ENCODE peak calls at places on chromosomes 1 and 21, in eight cellular contexts. Y, T, L, C, D, G, I and N are unnamed samples.

GRCh38 chr1:103363008-103363365 is 162.5 kb upstream of the RNPC3 start:
- DNase-seq in Y (no peak), T (no peak), L (no peak), C (no peak), D (no peak), G (no peak), I (no peak), N (no peak)

GRCh38 chr1:119674110-119674509 is 26.0 kb upstream of the ZNF697 start:
- DNase-seq in Y (peak), T (no peak), L (no peak), C (no peak), D (no peak), G (no peak), I (peak), N (peak)

GRCh38 chr1:12344611-12345299 is 114.9 kb downstream of the VPS13D start:
- DNase-seq in Y (no peak), T (no peak), L (peak), C (no peak), D (peak), G (peak), I (no peak), N (no peak)

GRCh38 chr1:43612406-43612805 is 37.5 kb upstream of the KDM4A start:
- DNase-seq in Y (no peak), T (no peak), L (no peak), C (no peak), D (no peak), G (no peak), I (no peak), N (no peak)

GRCh38 chr1:53280486-53280885 is 42.2 kb upstream of the MAGOH start:
- DNase-seq in Y (no peak), T (no peak), L (no peak), C (no peak), D (no peak), G (no peak), I (no peak), N (no peak)

GRCh38 chr1:55646181-55646580 is 431.0 kb upstream of the USP24 start:
- DNase-seq in Y (no peak), T (no peak), L (no peak), C (no peak), D (no peak), G (no peak), I (no peak), N (no peak)

GRCh38 chr1:89312572-89312971 is 39.9 kb upstream of the GBP5 start:
- DNase-seq in Y (no peak), T (no peak), L (no peak), C (no peak), D (no peak), G (no peak), I (no peak), N (no peak)

GRCh38 chr21:42703173-42703908 is 49.9 kb downstream of the PDE9A start:
- DNase-seq in Y (no peak), T (no peak), L (no peak), C (no peak), D (no peak), G (no peak), I (no peak), N (no peak)

GRCh38 chr1:192809286-192810252 is 730 bp downstream of the RGS2 start:
- DNase-seq in Y (peak), T (peak), L (peak), C (peak), D (peak), G (peak), I (peak), N (peak)

GRCh38 chr21:32335601-32336575 is 37.2 kb downstream of the MRAP start:
- DNase-seq in Y (no peak), T (no peak), L (no peak), C (no peak), D (no peak), G (no peak), I (no peak), N (peak)

GRCh38 chr1:56204206-56204605 is 375.2 kb downstream of the PLPP3 start:
- DNase-seq in Y (no peak), T (no peak), L (no peak), C (no peak), D (no peak), G (no peak), I (no peak), N (no peak)

GRCh38 chr1:2350911-2351655 is 40.3 kb downstream of the MORN1 start:
- DNase-seq in Y (no peak), T (no peak), L (no peak), C (peak), D (no peak), G (no peak), I (no peak), N (no peak)

GRCh38 chr1:27138927-27139326 is 16.0 kb downstream of the SLC9A1 start:
- DNase-seq in Y (no peak), T (no peak), L (no peak), C (no peak), D (no peak), G (no peak), I (no peak), N (no peak)

GRCh38 chr1:45983964-45984363 is 148.5 kb downstream of the PIK3R3 start:
- DNase-seq in Y (no peak), T (no peak), L (no peak), C (no peak), D (no peak), G (no peak), I (no peak), N (no peak)

GRCh38 chr1:20728371-20729154 is 3.9 kb downstream of the SH2D5 start:
- DNase-seq in Y (no peak), T (no peak), L (peak), C (no peak), D (no peak), G (peak), I (no peak), N (no peak)

GRCh38 chr1:31715097-31715872 is 11.5 kb upstream of the COL16A1 start:
- DNase-seq in Y (peak), T (peak), L (peak), C (peak), D (peak), G (peak), I (peak), N (peak)

GRCh38 chr1:24783713-24784112 is 38.5 kb downstream of the CLIC4 start:
- DNase-seq in Y (no peak), T (no peak), L (no peak), C (no peak), D (no peak), G (no peak), I (no peak), N (no peak)

GRCh38 chr21:31732891-31733520 is 1.1 kb upstream of the SCAF4 start:
- DNase-seq in Y (no peak), T (no peak), L (peak), C (no peak), D (peak), G (no peak), I (peak), N (peak)

GRCh38 chr1:178942285-178943218 is 71.7 kb upstream of the ANGPTL1 start:
- DNase-seq in Y (no peak), T (no peak), L (no peak), C (peak), D (no peak), G (peak), I (no peak), N (peak)

GRCh38 chr1:181443231-181443853 is 40.0 kb upstream of the CACNA1E start:
- DNase-seq in Y (no peak), T (no peak), L (no peak), C (no peak), D (no peak), G (no peak), I (no peak), N (no peak)

GRCh38 chr21:46474365-46474764 is 15.7 kb downstream of the DIP2A start:
- DNase-seq in Y (no peak), T (no peak), L (no peak), C (no peak), D (no peak), G (no peak), I (no peak), N (no peak)

GRCh38 chr1:156931974-156932710 is 11.7 kb downstream of the LRRC71 start:
- DNase-seq in Y (no peak), T (no peak), L (no peak), C (no peak), D (no peak), G (no peak), I (no peak), N (no peak)

GRCh38 chr21:43342301-43342881 is 84.5 kb downstream of the SIK1 start:
- DNase-seq in Y (no peak), T (no peak), L (no peak), C (no peak), D (no peak), G (no peak), I (no peak), N (no peak)

GRCh38 chr1:6703016-6703415 is 1.4 kb upstream of the DNAJC11 start:
- DNase-seq in Y (no peak), T (no peak), L (no peak), C (no peak), D (no peak), G (no peak), I (no peak), N (no peak)

GRCh38 chr1:212488436-212489283 is 55.9 kb downstream of the NENF start:
- DNase-seq in Y (no peak), T (peak), L (peak), C (peak), D (peak), G (peak), I (no peak), N (peak)

GRCh38 chr1:234621657-234622335 is 11.8 kb upstream of the IRF2BP2 start:
- DNase-seq in Y (no peak), T (no peak), L (no peak), C (no peak), D (no peak), G (no peak), I (no peak), N (peak)

GRCh38 chr1:35452086-35452485 is 105.1 kb downstream of the KIAA0319L start:
- DNase-seq in Y (peak), T (peak), L (peak), C (peak), D (no peak), G (peak), I (peak), N (peak)

DNA sequence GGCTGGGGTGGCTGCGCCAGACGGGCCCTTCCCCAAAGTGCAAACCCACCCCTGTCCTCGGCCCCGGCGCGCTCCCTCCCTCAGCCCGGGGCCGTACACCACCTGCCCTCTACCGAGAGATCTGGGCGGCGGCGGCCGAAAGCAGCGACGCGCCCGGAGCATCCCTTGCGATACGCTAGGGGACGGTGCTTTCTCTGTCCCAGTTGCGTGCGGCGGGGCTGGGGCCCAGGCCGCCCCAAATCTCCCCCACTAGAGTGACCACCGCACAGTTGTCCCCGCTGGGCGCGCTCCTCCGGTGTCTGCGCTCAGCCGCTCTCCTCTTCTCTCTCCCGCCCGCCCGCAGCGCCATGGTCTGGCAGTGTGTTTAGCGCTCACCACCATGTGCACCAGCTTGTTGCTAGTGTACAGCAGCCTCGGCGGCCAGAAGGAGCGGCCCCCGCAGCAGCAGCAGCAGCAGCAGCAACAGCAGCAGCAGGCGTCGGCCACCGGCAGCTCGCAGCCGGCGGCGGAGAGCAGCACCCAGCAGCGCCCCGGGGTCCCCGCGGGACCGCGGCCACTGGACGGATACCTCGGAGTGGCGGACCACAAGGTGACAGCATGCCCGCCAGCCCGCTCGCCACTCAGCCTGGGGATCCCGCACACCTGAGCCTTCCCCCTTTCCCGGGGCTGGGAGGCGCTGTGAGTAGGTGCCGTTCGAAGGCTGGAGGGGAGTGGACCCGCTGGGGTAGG is 1.0 kb downstream of the ST6GALNAC5 start:
- DNase-seq in Y (peak), T (no peak), L (no peak), C (peak), D (no peak), G (no peak), I (peak), N (peak)
- H3K4me3 ChIP-seq in Y (peak), T (peak), L (peak), C (peak), D (no peak), G (peak), I (peak), N (peak)

GRCh38 chr1:116879478-116880133 is 30.1 kb upstream of the PTGFRN start:
- DNase-seq in Y (no peak), T (no peak), L (no peak), C (no peak), D (no peak), G (no peak), I (no peak), N (no peak)

GRCh38 chr1:116881879-116882520 is 27.7 kb upstream of the PTGFRN start:
- DNase-seq in Y (peak), T (peak), L (peak), C (peak), D (peak), G (peak), I (peak), N (peak)

GRCh38 chr1:116880952-116881351 is 28.8 kb upstream of the PTGFRN start:
- DNase-seq in Y (no peak), T (peak), L (no peak), C (no peak), D (no peak), G (peak), I (no peak), N (no peak)

GRCh38 chr1:116877369-116877768 is 32.3 kb upstream of the PTGFRN start:
- DNase-seq in Y (peak), T (no peak), L (no peak), C (no peak), D (no peak), G (no peak), I (no peak), N (no peak)

GRCh38 chr1:116878804-116879477 is 30.8 kb upstream of the PTGFRN start:
- DNase-seq in Y (peak), T (peak), L (no peak), C (peak), D (no peak), G (no peak), I (peak), N (peak)
- TF ChIP-seq CTCF in Y (no peak), T (no peak), L (no peak), C (no peak), D (no peak), G (no peak), I (no peak), N (no peak)

GRCh38 chr21:44969965-44970755 is 30.3 kb downstream of the SLX9 start:
- DNase-seq in Y (peak), T (no peak), L (no peak), C (no peak), D (no peak), G (no peak), I (no peak), N (no peak)

GRCh38 chr21:44967082-44968047 is 27.5 kb downstream of the SLX9 start:
- DNase-seq in Y (no peak), T (no peak), L (no peak), C (no peak), D (no peak), G (no peak), I (no peak), N (no peak)

GRCh38 chr21:44970766-44971671 is 31.2 kb downstream of the SLX9 start:
- DNase-seq in Y (no peak), T (no peak), L (no peak), C (no peak), D (no peak), G (no peak), I (no peak), N (no peak)

GRCh38 chr21:44971672-44971995 is 31.8 kb downstream of the SLX9 start:
- DNase-seq in Y (no peak), T (no peak), L (no peak), C (no peak), D (no peak), G (no peak), I (no peak), N (no peak)

DNA sequence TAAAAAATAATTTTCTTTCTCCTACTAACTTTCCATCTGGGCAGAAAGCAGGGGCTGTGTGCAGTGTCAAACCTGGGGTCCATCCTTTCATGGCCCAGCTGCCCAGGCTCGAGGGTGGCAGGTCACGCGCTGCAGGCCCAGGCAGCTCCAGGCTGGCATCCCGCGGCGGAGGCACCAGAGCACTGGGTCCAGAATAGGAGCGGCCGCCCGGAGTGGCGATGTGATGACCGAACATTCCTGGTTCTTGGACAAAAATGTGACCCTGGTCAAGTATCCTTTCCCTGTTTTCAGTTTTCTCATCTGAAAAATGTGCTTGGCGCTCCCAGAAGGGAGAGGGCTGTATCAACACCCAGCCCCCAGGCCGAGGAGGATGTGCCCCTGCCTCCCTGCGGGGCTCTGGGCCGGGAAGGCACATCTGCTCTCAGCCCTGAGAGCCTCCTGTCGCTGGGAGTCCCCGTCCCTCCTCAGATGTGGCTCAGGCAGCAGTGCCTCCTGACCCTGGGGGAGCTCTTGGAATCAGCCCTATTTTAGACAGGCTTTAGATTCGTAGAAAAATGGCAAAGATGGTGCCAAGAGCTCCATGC is 29.3 kb downstream of the SLX9 start:
- DNase-seq in Y (no peak), T (no peak), L (no peak), C (no peak), D (no peak), G (no peak), I (no peak), N (no peak)
- H3K4me3 ChIP-seq in Y (no peak), T (no peak), L (no peak), C (no peak), D (no peak), G (no peak), I (no peak), N (no peak)

GRCh38 chr1:197614916-197615692 is 160.2 kb downstream of the DENND1B start:
- DNase-seq in Y (peak), T (no peak), L (peak), C (no peak), D (peak), G (no peak), I (peak), N (peak)
- TF ChIP-seq CTCF in Y (peak), T (peak), L (peak), C (peak), D (peak), G (peak), I (peak), N (peak)

GRCh38 chr1:245987997-245988392 is 519.1 kb downstream of the SMYD3 start:
- DNase-seq in Y (no peak), T (no peak), L (no peak), C (no peak), D (no peak), G (no peak), I (no peak), N (no peak)

GRCh38 chr1:245987577-245987976 is 519.5 kb downstream of the SMYD3 start:
- DNase-seq in Y (no peak), T (no peak), L (no peak), C (no peak), D (no peak), G (no peak), I (no peak), N (no peak)

GRCh38 chr1:245987222-245987545 is 519.9 kb downstream of the SMYD3 start:
- DNase-seq in Y (no peak), T (no peak), L (no peak), C (no peak), D (no peak), G (no peak), I (no peak), N (no peak)

GRCh38 chr1:245988393-245989078 is 518.5 kb downstream of the SMYD3 start:
- DNase-seq in Y (no peak), T (no peak), L (no peak), C (no peak), D (no peak), G (no peak), I (no peak), N (no peak)

DNA sequence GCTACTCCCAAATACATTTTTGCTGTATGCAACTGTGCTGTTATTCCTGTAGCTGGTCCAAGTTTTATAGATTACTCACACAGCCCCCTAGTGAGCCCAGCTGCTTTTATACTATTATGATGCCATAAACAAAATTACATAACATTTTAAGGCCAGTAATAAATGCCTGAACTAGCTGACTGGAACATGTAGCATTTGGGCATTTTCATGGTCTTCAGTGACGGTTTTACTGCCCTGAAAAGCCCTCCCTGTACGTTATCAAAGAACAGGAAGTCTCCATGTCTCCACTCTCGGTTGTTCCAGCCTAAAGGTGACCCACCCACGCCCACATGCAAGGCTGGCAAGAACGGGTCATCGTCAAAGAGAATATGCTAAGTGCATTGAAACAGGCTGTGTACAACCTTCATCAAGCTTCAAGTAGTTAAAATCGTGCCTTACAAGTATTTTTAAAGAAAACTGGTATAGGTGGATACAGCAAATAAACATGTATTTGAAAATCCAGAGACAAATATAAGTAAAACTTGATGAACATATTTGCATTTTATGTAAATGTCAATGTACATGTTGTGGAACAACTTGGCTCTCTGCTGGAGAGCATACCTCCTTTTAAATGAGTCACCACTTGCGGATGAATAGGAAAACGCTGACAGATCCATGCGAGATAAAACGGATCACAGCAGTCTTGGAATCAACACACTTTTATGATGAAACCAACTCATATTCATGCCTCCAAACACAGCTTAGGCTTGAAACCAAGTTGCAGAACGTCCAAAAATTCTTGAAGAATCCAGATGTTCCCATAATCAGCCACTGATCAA is 520.5 kb downstream of the SMYD3 start:
- DNase-seq in Y (peak), T (peak), L (peak), C (no peak), D (no peak), G (no peak), I (no peak), N (peak)
- H3K4me3 ChIP-seq in Y (no peak), T (no peak), L (no peak), C (no peak), D (no peak), G (no peak), I (no peak), N (no peak)

DNA sequence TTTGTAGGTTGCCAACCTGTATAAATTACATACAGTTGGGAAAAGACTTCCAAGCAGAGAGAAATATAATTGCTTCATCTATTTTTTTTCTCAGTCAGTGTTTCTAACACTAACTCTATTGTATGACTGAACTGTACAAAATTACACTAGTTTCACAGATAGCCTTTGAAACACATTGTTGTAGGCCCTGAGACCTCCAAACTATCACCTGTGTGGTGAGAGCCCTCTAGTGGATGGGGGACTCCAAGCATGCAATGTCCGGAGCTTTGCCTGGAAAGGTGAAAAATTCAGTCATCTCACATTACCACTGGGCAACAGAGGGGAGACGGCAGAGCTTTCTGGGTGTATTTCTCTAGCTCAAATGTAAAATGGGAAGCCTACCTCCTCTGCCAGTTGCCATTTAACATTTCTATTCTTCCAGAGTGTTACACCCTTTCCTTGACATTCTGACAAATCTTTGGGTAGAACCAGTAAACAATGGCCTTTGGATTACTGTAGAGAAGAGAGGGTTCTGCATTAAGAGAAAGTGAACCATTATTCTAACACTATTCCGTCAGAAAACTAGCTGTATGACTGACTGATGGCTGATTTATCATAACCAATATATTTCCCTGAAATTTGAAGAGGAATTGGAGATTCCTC is 212.2 kb downstream of the LYPLAL1 start:
- DNase-seq in Y (peak), T (peak), L (no peak), C (peak), D (peak), G (no peak), I (peak), N (peak)
- TF ChIP-seq CTCF in Y (peak), T (peak), L (peak), C (peak), D (peak), G (peak), I (peak), N (peak)